ENCODE peak calls at places on chromosomes 3 and 15, in four cellular contexts. U, F, Q and A are unnamed samples.
A peak's percentile ranks its signal among the peaks of the same experiment; 100 is the strongest.

GRCh38 chr15:43006991-43007390 is 86.4 kb upstream of the TTBK2 start:
- DNase-seq in U (no peak), F (no peak), Q (no peak), A (no peak)

GRCh38 chr3:126679831-126680677 is 24.0 kb upstream of the CHCHD6 start:
- DNase-seq in U (no peak), F (no peak), Q (no peak), A (no peak)

GRCh38 chr3:143478124-143478693 is 358.6 kb downstream of the CHST2 start:
- DNase-seq in U (no peak), F (no peak), Q (no peak), A (peak; percentile 46)

GRCh38 chr15:69046781-69047180 is 32.3 kb downstream of the NOX5 start:
- DNase-seq in U (no peak), F (no peak), Q (no peak), A (no peak)

GRCh38 chr3:122227036-122227781 is 43.7 kb downstream of the CASR start:
- DNase-seq in U (no peak), F (no peak), Q (no peak), A (no peak)

GRCh38 chr3:16249336-16249735 is 15.4 kb downstream of the DPH3 start:
- DNase-seq in U (no peak), F (no peak), Q (peak; percentile 13), A (no peak)

GRCh38 chr3:135907422-135908165 is 57.9 kb upstream of the PPP2R3A start:
- DNase-seq in U (peak; percentile 47), F (no peak), Q (no peak), A (no peak)

GRCh38 chr3:155321418-155321817 is 27.9 kb upstream of the STRIT1 start:
- DNase-seq in U (no peak), F (no peak), Q (no peak), A (no peak)

GRCh38 chr3:182136008-182136910 is 424.5 kb downstream of the SOX2 start:
- DNase-seq in U (no peak), F (no peak), Q (no peak), A (no peak)

GRCh38 chr3:126452213-126452612 is 23.5 kb downstream of the ZXDC start:
- DNase-seq in U (no peak), F (no peak), Q (no peak), A (no peak)

GRCh38 chr3:23548706-23549105 is 257.0 kb upstream of the UBE2E1 start:
- DNase-seq in U (no peak), F (no peak), Q (no peak), A (no peak)

GRCh38 chr3:81279481-81280273 is 481.8 kb downstream of the GBE1 start:
- DNase-seq in U (no peak), F (no peak), Q (no peak), A (no peak)